ENCODE peak calls at places on chromosomes 11 and 22, in six cellular contexts. D is Calu3, U is AG04449, K is SW 1271, A is GM20000, C is Caki2. N is an unnamed sample.

GRCh38 chr11:129852125-129852740 is 36.6 kb downstream of the TMEM45B start:
- DNase-seq in A (no peak), D (no peak), C (no peak), U (no peak), K (no peak), N (no peak)

GRCh38 chr11:109735139-109735538 is 313.1 kb downstream of the C11orf87 start:
- DNase-seq in A (no peak), K (no peak), C (no peak), D (no peak), U (no peak), N (no peak)

GRCh38 chr11:117616979-117617378 is 180.0 kb downstream of the DSCAML1 start:
- DNase-seq in U (no peak), K (no peak), D (no peak), A (no peak), C (no peak), N (no peak)

GRCh38 chr11:46421257-46421880 is 29.8 kb upstream of the CHRM4 start:
- DNase-seq in A (no peak), K (no peak), U (no peak), D (no peak), C (no peak), N (no peak)

GRCh38 chr11:79362358-79362757 is 78.5 kb downstream of the TENM4 start:
- DNase-seq in C (no peak), A (no peak), D (no peak), K (no peak), U (no peak), N (no peak)

GRCh38 chr11:130413383-130414106 is 14.9 kb downstream of the ADAMTS8 start:
- DNase-seq in D (no peak), K (no peak), C (peak; percentile 48), U (no peak), A (no peak), N (peak; percentile 38)

GRCh38 chr11:21072517-21072916 is 403.1 kb downstream of the NELL1 start:
- DNase-seq in A (peak; percentile 5), K (no peak), D (no peak), U (no peak), C (no peak), N (no peak)

GRCh38 chr22:42061041-42061440 is 9.6 kb downstream of the NAGA start:
- DNase-seq in K (no peak), C (no peak), A (no peak), U (no peak), D (no peak), N (no peak)

GRCh38 chr11:68313574-68314202 is 1.3 kb downstream of the LRP5 start:
- DNase-seq in C (no peak), A (no peak), K (no peak), D (no peak), U (no peak), N (no peak)

GRCh38 chr22:37309221-37310074 is 27.1 kb downstream of the CYTH4 start:
- DNase-seq in K (no peak), U (no peak), A (peak; percentile 73), D (no peak), C (no peak), N (no peak)

GRCh38 chr22:35611891-35612576 is 5.1 kb downstream of the MB start:
- DNase-seq in U (no peak), K (no peak), D (no peak), C (no peak), A (no peak), N (no peak)

GRCh38 chr22:46099740-46100139 is 50.6 kb upstream of the PPARA start:
- DNase-seq in D (no peak), A (no peak), U (no peak), K (no peak), C (no peak), N (no peak)

GRCh38 chr11:83655996-83656395 is 369.8 kb upstream of the CCDC90B start:
- DNase-seq in C (no peak), A (no peak), U (no peak), D (no peak), K (no peak), N (no peak)

GRCh38 chr11:2526808-2527381 is 82.1 kb downstream of the KCNQ1 start:
- DNase-seq in U (no peak), C (no peak), A (peak; percentile 78), K (no peak), D (peak; percentile 58), N (no peak)

GRCh38 chr11:29260939-29261705 is 755.7 kb downstream of the KCNA4 start:
- DNase-seq in K (no peak), U (no peak), D (peak; percentile 59), A (no peak), C (peak; percentile 33), N (no peak)

GRCh38 chr11:106228996-106229395 is 151.5 kb downstream of the AASDHPPT start:
- DNase-seq in K (no peak), A (no peak), U (no peak), C (no peak), D (no peak), N (no peak)

GRCh38 chr22:36644333-36644757 is 59.2 kb downstream of the CACNG2 start:
- DNase-seq in D (peak; percentile 68), U (peak; percentile 59), C (peak; percentile 91), A (peak; percentile 34), K (no peak), N (no peak)

N was measured in NCI-H1105.